ENCODE peak calls at places on chromosomes 12 and 14, in four cellular contexts. C, G, A and P are unnamed samples.

GRCh38 chr12:119990382-119990874 is 1.4 kb downstream of the BICDL1 start:
- DNase-seq in A (no peak), C (no peak), G (no peak), P (no peak)

GRCh38 chr14:52052991-52053390 is 15.9 kb downstream of the NID2 start:
- DNase-seq in G (no peak), A (no peak), C (no peak), P (no peak)

GRCh38 chr12:92034858-92035401 is 110.7 kb downstream of the BTG1 start:
- DNase-seq in A (no peak), G (no peak), C (no peak), P (peak)

GRCh38 chr12:44960856-44961255 is 84.7 kb upstream of the NELL2 start:
- DNase-seq in A (no peak), G (no peak), C (no peak), P (no peak)

GRCh38 chr12:132063491-132063890 is 80.6 kb downstream of the DDX51 start:
- DNase-seq in A (no peak), C (no peak), G (no peak), P (no peak)

GRCh38 chr14:37650356-37651037 is 55.1 kb downstream of the TTC6 start:
- DNase-seq in A (no peak), C (no peak), G (no peak), P (no peak)

GRCh38 chr12:14741153-14741552 is 44.8 kb upstream of the GUCY2C start:
- DNase-seq in C (no peak), G (no peak), A (no peak), P (no peak)

GRCh38 chr12:55906056-55906455 is 21.6 kb downstream of the PYM1 start:
- DNase-seq in A (no peak), C (no peak), G (no peak), P (no peak)

GRCh38 chr14:77574446-77575125 is 41.9 kb downstream of the SPTLC2 start:
- DNase-seq in G (no peak), A (no peak), C (no peak), P (no peak)

GRCh38 chr14:102227184-102227964 is 77.6 kb downstream of the MOK start:
- DNase-seq in C (no peak), G (no peak), A (no peak), P (no peak)

GRCh38 chr12:112294793-112295192 is 87.4 kb downstream of the HECTD4 start:
- DNase-seq in C (no peak), A (no peak), G (no peak), P (no peak)

GRCh38 chr12:43789941-43790340 is 16.2 kb downstream of the TWF1 start:
- DNase-seq in G (no peak), C (no peak), A (no peak), P (no peak)

GRCh38 chr12:97568336-97569180 is 106.0 kb downstream of the RMST start:
- DNase-seq in G (no peak), A (no peak), C (no peak), P (peak)

GRCh38 chr14:39665084-39665483 is 232.9 kb upstream of the FBXO33 start:
- DNase-seq in A (no peak), C (no peak), G (no peak), P (no peak)

GRCh38 chr12:96183734-96184370 is 10.3 kb upstream of the ELK3 start:
- DNase-seq in A (no peak), C (no peak), G (no peak), P (no peak)

DNA sequence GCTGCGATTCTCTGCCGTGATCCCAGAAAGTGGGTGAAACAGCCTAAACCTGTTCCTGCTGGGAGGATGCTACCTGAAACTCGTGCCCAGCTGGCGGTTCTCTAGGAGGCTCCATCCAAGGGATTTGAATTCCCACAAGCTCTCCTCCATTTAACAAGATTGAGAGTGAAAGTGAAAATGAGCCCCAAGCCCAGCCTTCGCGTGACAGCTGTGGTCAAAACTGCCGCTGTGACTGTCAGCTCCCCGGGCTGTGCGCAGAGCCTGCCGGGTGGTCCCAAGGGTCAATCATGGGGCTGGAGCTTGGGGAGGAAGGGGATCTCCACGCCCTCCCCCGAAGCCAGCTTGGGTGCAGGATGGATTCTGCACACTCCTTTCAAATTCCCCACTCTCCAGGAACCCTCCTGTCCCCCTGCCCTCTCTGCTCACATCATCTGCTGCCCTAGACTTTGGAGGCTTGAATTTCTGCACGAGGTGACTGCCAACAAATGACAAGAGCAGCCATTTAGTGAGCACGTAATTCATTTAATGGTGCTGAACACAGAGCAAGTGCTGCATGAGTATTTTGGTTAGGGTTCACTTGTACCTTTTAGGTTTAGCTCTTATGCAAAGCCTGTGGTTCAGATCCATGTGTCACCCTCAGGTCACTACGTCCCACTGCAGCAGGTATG is 5.3 kb downstream of the ASB2 start:
- DNase-seq in A (no peak), G (no peak), C (no peak), P (peak)
- TF ChIP-seq POLR2A in A (no peak), G (no peak), C (peak), P (no peak)

DNA sequence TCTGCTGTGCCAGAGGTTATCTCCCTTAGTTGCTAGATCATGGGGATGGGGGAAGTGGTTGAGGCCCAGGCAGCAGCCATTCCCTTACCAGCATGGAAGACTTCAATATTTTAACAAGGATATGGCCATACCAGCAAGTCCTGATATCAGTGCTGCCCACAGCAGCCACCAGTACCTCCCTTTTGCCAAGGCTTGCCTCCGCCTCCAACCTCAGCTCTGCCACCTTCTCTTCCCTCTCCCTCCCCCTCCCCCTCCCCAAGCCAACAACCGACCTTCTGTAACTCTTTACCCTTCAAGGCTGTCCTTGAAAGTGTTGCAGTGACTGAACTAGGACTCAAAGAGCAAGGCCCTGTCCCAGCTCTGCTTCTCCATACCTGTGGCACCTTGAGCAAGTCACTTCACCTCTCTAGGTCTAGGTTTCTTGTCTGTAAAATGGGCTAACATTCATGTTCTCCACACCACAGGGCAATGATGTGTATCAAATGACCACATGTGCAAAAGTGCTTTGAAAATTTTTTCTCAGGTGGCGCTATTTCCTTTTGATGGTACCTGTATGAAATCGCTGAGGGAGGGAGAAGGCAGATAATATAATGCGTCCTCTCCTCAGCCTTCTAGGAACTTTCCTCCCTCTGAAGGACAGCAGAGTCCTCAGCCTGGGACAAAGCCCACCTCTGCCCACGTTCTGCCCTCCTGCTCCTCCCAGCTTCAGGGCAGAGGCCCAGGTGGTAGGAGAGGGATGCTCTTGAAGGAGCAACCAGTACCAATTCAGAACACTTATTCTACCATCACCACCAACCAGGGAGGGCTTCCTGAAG is 14.7 kb downstream of the PLEKHG6 start:
- DNase-seq in G (no peak), A (no peak), C (no peak), P (peak)
- TF ChIP-seq POLR2AphosphoS5 in G (no peak), A (no peak), C (no peak), P (no peak)

DNA sequence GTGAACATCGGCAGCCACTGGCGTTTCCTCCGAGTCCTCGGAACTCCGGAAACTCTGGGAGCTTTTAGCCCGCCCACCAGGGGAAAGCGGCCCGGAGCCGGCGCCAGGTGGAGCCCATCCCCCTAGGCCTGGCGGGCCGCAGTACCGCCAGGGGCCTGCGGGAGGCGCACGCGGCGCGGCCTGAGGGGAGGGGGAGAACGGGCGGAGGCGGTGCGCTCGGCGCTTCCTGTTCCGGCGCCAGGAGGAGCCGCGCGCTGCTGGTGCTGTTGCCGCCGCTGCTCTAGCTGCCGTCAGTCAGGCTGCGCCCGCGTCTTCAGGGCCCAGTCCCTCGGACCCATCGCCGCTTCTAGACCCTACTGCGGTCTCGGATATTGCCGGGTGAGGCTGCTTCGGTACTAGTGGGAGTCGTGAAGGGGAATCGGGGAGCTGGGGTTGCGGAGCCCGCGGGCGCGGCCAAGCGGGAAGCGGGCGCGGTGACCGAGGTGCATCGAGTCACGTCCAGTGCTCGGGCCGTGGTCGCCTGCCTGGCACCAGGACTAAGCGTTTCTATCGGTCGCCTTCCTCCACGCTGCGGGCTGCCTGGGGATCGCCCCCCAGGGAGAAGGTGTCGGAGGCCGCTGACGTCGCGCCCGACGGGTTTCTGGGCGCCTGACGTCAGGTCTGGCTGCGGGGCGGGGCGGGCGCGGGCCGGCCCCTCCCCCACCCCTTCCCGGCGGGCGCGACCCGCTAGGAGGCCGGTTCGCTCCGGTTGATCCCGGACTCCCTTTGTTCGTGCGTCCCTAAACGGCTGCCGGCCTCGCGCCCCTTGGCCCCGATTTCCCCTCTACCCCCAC is at the start of gene MAPK1IP1L:
- DNase-seq in G (peak), C (peak), A (peak), P (peak)
- TF ChIP-seq POLR2A in G (peak), C (peak), A (peak), P (peak)

DNA sequence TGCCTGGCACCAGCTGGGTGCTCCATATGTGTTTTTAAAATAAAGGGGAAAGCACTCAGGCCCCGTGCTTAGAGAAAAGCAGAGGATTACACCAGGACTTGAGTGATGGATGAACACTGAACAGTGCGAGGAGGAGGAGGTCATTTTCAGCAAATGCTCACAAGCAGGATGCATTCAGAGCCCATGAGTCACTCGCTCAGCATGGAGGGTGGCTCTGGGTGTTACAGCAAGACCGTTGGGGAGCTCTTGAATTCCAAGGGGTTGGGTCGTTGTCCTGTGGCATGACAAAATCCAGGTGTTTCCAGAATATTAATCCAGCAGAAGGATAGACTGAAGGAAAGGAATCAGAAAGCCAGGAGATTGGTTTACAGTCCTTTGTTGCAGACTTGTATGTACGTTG is 2.9 kb upstream of the BDKRB1 start:
- DNase-seq in G (no peak), C (no peak), A (no peak), P (no peak)
- TF ChIP-seq POLR2AphosphoS5 in G (peak), C (no peak), A (no peak), P (peak)

DNA sequence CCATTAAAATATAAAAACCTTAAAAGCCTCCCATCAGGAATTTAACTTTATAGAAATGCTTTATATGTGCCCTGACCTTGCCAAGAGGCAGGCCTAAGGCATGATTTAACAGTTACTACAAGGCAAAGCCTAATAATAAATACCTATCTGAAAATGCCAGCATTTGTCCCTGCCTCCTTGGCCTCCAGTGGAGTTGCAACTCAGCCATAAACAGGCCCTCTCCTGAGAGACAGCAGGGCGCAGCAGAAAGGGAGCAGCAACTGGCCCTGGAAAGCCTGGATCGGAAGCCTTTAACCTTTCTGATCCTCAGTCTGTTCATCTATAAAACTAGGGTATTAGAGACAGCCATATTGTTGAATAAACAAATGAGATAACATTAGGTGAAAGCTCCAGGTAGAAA is 324.4 kb downstream of the PAWR start:
- DNase-seq in A (no peak), C (no peak), G (no peak), P (no peak)
- TF ChIP-seq POLR2A in A (no peak), C (no peak), G (no peak), P (no peak)

GRCh38 chr14:104428860-104429259 is 150.7 kb upstream of the C14orf180 start:
- DNase-seq in C (no peak), A (no peak), G (no peak), P (no peak)

GRCh38 chr14:104426771-104427125 is 152.8 kb upstream of the C14orf180 start:
- DNase-seq in G (no peak), C (no peak), A (peak), P (no peak)

GRCh38 chr14:104425763-104426691 is 153.5 kb upstream of the C14orf180 start:
- DNase-seq in C (no peak), A (peak), G (no peak), P (no peak)

GRCh38 chr14:104428333-104428851 is 151.2 kb upstream of the C14orf180 start:
- DNase-seq in C (no peak), G (peak), A (peak), P (peak)

DNA sequence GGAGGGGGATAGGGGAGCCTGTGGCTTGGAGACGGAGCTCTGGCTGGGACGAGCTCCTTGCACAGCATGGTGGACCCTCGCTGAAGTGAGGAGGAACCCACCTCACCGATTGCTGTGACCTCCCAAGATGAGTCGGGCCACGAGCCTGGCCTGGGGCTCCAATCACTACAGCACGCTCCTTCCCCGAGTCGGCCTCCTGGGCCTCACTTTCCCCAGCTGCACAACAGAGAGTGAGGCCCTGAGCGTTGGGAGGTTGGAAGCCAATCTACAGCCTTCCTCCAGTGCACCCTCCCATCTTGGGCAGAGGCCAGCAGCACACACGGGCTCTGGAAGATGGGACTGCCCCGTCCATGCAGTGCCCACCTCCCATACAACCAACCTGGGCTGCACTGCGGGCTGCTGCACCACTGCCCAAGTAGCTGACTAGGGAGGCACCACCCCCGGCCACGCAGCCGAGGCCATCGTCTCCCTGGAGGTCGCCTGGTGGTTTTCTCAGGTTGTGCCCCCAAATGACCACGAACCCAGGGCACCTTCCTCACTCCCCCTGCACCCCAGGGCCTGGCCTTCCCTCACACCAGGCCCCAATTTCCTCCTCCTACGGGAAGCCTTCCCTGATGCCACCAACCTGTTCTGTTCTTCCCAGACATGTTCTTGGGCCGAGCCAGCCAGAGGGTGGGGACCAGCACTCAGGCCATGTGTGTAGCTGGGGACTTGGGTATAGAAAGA is 152.3 kb upstream of the C14orf180 start:
- DNase-seq in G (peak), A (peak), C (no peak), P (peak)
- TF ChIP-seq POLR2AphosphoS5 in G (no peak), A (no peak), C (no peak), P (no peak)